ENCODE peak calls at places on chromosomes 13 and 19, in seven cellular contexts. One of them, this sample, is unnamed.

GRCh38 chr19:47056416-47056815 is 8.0 kb upstream of the TMEM160 start:
- DNase-seq in IMR-90: no peak
- DNase-seq in SK-N-SH: no peak
- DNase-seq in HepG2: no peak
- DNase-seq in GM12878: no peak
- DNase-seq in K562: no peak
- DNase-seq in H1: no peak
- DNase-seq in this sample: no peak

GRCh38 chr19:30093966-30094770 is 152.1 kb downstream of the URI1 start:
- DNase-seq in SK-N-SH: peak; percentile 65
- DNase-seq in H1: no peak
- DNase-seq in GM12878: no peak
- DNase-seq in HepG2: no peak
- DNase-seq in K562: no peak
- DNase-seq in IMR-90: no peak
- DNase-seq in this sample: no peak

GRCh38 chr19:47257411-47258169 is 1.3 kb downstream of the CCDC9 start:
- DNase-seq in HepG2: no peak
- DNase-seq in GM12878: no peak
- DNase-seq in H1: no peak
- DNase-seq in SK-N-SH: no peak
- DNase-seq in IMR-90: no peak
- DNase-seq in K562: no peak
- DNase-seq in this sample: no peak

GRCh38 chr19:49497047-49497789 is 984 bp downstream of the RPS11 start:
- DNase-seq in IMR-90: peak; percentile 47
- DNase-seq in GM12878: no peak
- DNase-seq in K562: peak; percentile 89
- DNase-seq in HepG2: no peak
- DNase-seq in SK-N-SH: peak; percentile 68
- DNase-seq in H1: no peak
- DNase-seq in this sample: peak; percentile 79

GRCh38 chr19:42125536-42125935 is 6.7 kb downstream of the POU2F2 start:
- DNase-seq in K562: no peak
- DNase-seq in HepG2: no peak
- DNase-seq in SK-N-SH: no peak
- DNase-seq in IMR-90: no peak
- DNase-seq in GM12878: no peak
- DNase-seq in H1: no peak
- DNase-seq in this sample: no peak

GRCh38 chr19:46878613-46879375 is 18.0 kb downstream of the ARHGAP35 start:
- DNase-seq in HepG2: no peak
- DNase-seq in IMR-90: peak; percentile 93
- DNase-seq in K562: no peak
- DNase-seq in GM12878: no peak
- DNase-seq in H1: no peak
- DNase-seq in SK-N-SH: no peak
- DNase-seq in this sample: no peak

GRCh38 chr19:743168-743687 is 7.7 kb upstream of the MISP start:
- DNase-seq in IMR-90: no peak
- DNase-seq in K562: no peak
- DNase-seq in GM12878: no peak
- DNase-seq in HepG2: no peak
- DNase-seq in H1: no peak
- DNase-seq in SK-N-SH: no peak
- DNase-seq in this sample: no peak

GRCh38 chr19:18274303-18274775 is at the start of gene IQCN:
- DNase-seq in HepG2: peak; percentile 62
- DNase-seq in SK-N-SH: no peak
- DNase-seq in IMR-90: no peak
- DNase-seq in GM12878: no peak
- DNase-seq in H1: no peak
- DNase-seq in K562: no peak
- DNase-seq in this sample: peak; percentile 53

GRCh38 chr19:15378529-15379082 is 981 bp downstream of the AKAP8 start:
- DNase-seq in K562: peak; percentile 77
- DNase-seq in SK-N-SH: peak; percentile 62
- DNase-seq in H1: no peak
- DNase-seq in GM12878: no peak
- DNase-seq in HepG2: peak; percentile 34
- DNase-seq in IMR-90: peak; percentile 41
- DNase-seq in this sample: peak; percentile 18

GRCh38 chr19:47698631-47699359 is 14.4 kb upstream of the EHD2 start:
- DNase-seq in SK-N-SH: no peak
- DNase-seq in K562: no peak
- DNase-seq in IMR-90: no peak
- DNase-seq in GM12878: no peak
- DNase-seq in HepG2: no peak
- DNase-seq in H1: no peak
- DNase-seq in this sample: no peak

GRCh38 chr13:41637578-41637977 is 180.2 kb downstream of the RGCC start:
- DNase-seq in GM12878: no peak
- DNase-seq in H1: no peak
- DNase-seq in K562: no peak
- DNase-seq in SK-N-SH: no peak
- DNase-seq in IMR-90: no peak
- DNase-seq in HepG2: no peak
- DNase-seq in this sample: no peak

DNA sequence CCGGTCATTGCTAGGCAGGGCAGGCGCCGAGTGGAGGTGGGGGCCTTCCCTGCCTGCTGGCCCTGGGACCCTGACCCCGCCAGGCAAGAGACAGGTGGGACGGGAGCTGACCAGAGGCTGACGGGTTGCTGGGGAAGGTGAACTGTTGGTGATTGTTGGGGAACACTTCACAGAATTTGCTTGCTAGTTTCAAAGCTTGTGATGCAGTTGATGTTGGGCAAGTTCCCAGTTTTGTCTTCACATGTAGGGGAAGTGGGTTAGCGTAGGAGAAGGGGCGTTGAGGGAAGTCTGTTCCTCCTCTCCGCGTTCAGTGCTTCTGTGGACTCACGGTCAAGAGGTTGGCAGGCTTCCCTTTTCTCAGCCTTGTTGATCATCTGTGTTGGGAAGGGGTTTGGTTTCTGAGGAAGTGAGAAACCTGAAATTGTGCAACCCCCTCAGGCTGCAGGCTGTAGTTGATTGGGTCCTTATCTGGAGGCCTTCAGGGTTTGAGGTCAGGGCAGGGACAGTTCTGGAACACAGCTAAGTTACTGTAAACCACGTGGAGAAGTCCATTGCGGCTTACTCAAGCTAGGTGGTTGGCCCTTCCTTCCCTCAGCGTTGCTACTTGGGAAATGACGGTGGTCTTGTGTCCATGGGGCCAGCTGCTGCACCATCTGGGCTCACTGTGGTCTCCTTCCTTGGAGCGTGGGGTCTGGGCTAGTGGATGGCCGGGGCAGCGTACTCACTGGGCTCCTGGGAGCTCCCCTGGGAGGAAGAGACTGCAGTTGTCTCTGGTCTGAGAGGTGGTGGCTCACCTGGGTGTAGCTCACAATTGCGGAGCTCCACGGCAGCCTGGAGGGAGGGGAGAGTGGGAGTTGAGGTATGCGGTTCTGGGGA is 7.5 kb downstream of the RPS9 start:
- DNase-seq in GM12878: peak; percentile 84
- DNase-seq in IMR-90: peak; percentile 78
- DNase-seq in SK-N-SH: no peak
- DNase-seq in H1: peak; percentile 64
- DNase-seq in K562: peak; percentile 94
- DNase-seq in HepG2: peak; percentile 59
- DNase-seq in this sample: no peak
- TF ChIP-seq USF2 in GM12878: no peak
- TF ChIP-seq USF2 in IMR-90: peak; percentile 9
- TF ChIP-seq USF2 in SK-N-SH: no peak
- TF ChIP-seq USF2 in H1: no peak
- TF ChIP-seq USF2 in K562: peak; percentile 72
- TF ChIP-seq USF2 in HepG2: no peak
- TF ChIP-seq USF2 in this sample: no peak

GRCh38 chr13:109747524-109747923 is 38.9 kb downstream of the IRS2 start:
- DNase-seq in IMR-90: no peak
- DNase-seq in H1: no peak
- DNase-seq in HepG2: no peak
- DNase-seq in K562: no peak
- DNase-seq in SK-N-SH: no peak
- DNase-seq in GM12878: no peak
- DNase-seq in this sample: no peak

GRCh38 chr13:109745702-109746101 is 40.7 kb downstream of the IRS2 start:
- DNase-seq in SK-N-SH: no peak
- DNase-seq in HepG2: no peak
- DNase-seq in IMR-90: no peak
- DNase-seq in K562: peak; percentile 62
- DNase-seq in GM12878: no peak
- DNase-seq in H1: no peak
- DNase-seq in this sample: no peak

GRCh38 chr13:109745060-109745459 is 41.3 kb downstream of the IRS2 start:
- DNase-seq in K562: no peak
- DNase-seq in SK-N-SH: no peak
- DNase-seq in IMR-90: no peak
- DNase-seq in H1: no peak
- DNase-seq in HepG2: no peak
- DNase-seq in GM12878: no peak
- DNase-seq in this sample: no peak

GRCh38 chr13:109744512-109745051 is 41.8 kb downstream of the IRS2 start:
- DNase-seq in IMR-90: peak; percentile 92
- DNase-seq in GM12878: no peak
- DNase-seq in SK-N-SH: peak; percentile 64
- DNase-seq in K562: peak; percentile 51
- DNase-seq in H1: no peak
- DNase-seq in HepG2: no peak
- DNase-seq in this sample: no peak

DNA sequence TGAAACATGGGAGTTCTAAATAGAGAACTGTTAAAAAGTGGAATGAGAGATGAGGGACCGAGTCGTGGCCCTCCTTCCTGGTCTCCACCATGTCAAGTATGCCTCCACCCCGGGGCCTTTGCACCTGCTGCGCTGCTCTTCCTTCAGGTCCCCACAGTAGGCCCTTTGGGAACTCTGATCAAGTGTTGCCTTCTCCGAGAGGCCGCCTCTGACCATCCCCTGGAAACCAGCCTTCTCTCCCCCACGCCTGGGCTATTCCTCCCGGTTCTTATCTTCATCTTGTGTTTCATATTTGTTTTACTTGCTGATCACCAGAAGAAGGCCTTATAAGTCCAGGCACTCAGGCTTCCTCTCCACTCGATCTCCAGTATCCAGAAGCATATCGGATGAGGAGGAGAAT is 40.0 kb downstream of the IRS2 start:
- DNase-seq in HepG2: no peak
- DNase-seq in IMR-90: no peak
- DNase-seq in K562: no peak
- DNase-seq in SK-N-SH: no peak
- DNase-seq in H1: no peak
- DNase-seq in GM12878: no peak
- DNase-seq in this sample: no peak
- H3K4me1 ChIP-seq in HepG2: no peaks in the 10 kb centered on the region
- H3K4me1 ChIP-seq in IMR-90: peaks cover 3% of the 10 kb centered on the region
- H3K4me1 ChIP-seq in K562: peaks cover 31% of the 10 kb centered on the region
- H3K4me1 ChIP-seq in SK-N-SH: peaks cover 12% of the 10 kb centered on the region
- H3K4me1 ChIP-seq in H1: no peaks in the 10 kb centered on the region
- H3K4me1 ChIP-seq in GM12878: no peaks in the 10 kb centered on the region
- H3K4me1 ChIP-seq in this sample: peaks cover 17% of the 10 kb centered on the region

GRCh38 chr13:51786425-51787010 is 17.4 kb downstream of the DHRS12 start:
- DNase-seq in SK-N-SH: no peak
- DNase-seq in IMR-90: no peak
- DNase-seq in HepG2: no peak
- DNase-seq in GM12878: no peak
- DNase-seq in H1: no peak
- DNase-seq in K562: no peak
- DNase-seq in this sample: no peak
- TF ChIP-seq USF2 in SK-N-SH: no peak
- TF ChIP-seq USF2 in IMR-90: no peak
- TF ChIP-seq USF2 in HepG2: no peak
- TF ChIP-seq USF2 in GM12878: no peak
- TF ChIP-seq USF2 in H1: no peak
- TF ChIP-seq USF2 in K562: no peak
- TF ChIP-seq USF2 in this sample: no peak

GRCh38 chr13:111328111-111328802 is 7.8 kb downstream of the TEX29 start:
- DNase-seq in SK-N-SH: no peak
- DNase-seq in K562: no peak
- DNase-seq in HepG2: no peak
- DNase-seq in GM12878: no peak
- DNase-seq in IMR-90: no peak
- DNase-seq in H1: peak; percentile 38
- DNase-seq in this sample: no peak

GRCh38 chr13:111329641-111330040 is 9.2 kb downstream of the TEX29 start:
- DNase-seq in GM12878: no peak
- DNase-seq in IMR-90: no peak
- DNase-seq in K562: no peak
- DNase-seq in H1: no peak
- DNase-seq in HepG2: no peak
- DNase-seq in SK-N-SH: no peak
- DNase-seq in this sample: no peak

GRCh38 chr13:111327701-111328100 is 7.3 kb downstream of the TEX29 start:
- DNase-seq in H1: no peak
- DNase-seq in HepG2: no peak
- DNase-seq in K562: no peak
- DNase-seq in SK-N-SH: peak; percentile 11
- DNase-seq in GM12878: no peak
- DNase-seq in IMR-90: no peak
- DNase-seq in this sample: no peak

GRCh38 chr13:111330211-111330610 is 9.8 kb downstream of the TEX29 start:
- DNase-seq in K562: no peak
- DNase-seq in GM12878: no peak
- DNase-seq in SK-N-SH: no peak
- DNase-seq in IMR-90: no peak
- DNase-seq in HepG2: no peak
- DNase-seq in H1: peak; percentile 17
- DNase-seq in this sample: no peak

GRCh38 chr13:111328803-111329410 is 8.5 kb downstream of the TEX29 start:
- DNase-seq in H1: peak; percentile 14
- DNase-seq in HepG2: no peak
- DNase-seq in K562: no peak
- DNase-seq in IMR-90: no peak
- DNase-seq in GM12878: no peak
- DNase-seq in SK-N-SH: no peak
- DNase-seq in this sample: no peak
- H3K4me1 ChIP-seq in H1: no peaks in the 10 kb centered on the region
- H3K4me1 ChIP-seq in HepG2: no peaks in the 10 kb centered on the region
- H3K4me1 ChIP-seq in K562: no peaks in the 10 kb centered on the region
- H3K4me1 ChIP-seq in IMR-90: no peaks in the 10 kb centered on the region
- H3K4me1 ChIP-seq in GM12878: no peaks in the 10 kb centered on the region
- H3K4me1 ChIP-seq in SK-N-SH: no peaks in the 10 kb centered on the region
- H3K4me1 ChIP-seq in this sample: no peaks in the 10 kb centered on the region

GRCh38 chr19:7870571-7871279 is 3.5 kb downstream of the PRR36 start:
- DNase-seq in SK-N-SH: peak; percentile 78
- DNase-seq in GM12878: no peak
- DNase-seq in HepG2: peak; percentile 93
- DNase-seq in H1: peak; percentile 87
- DNase-seq in K562: peak; percentile 98
- DNase-seq in IMR-90: no peak
- DNase-seq in this sample: no peak
- TF ChIP-seq USF2 in SK-N-SH: no peak
- TF ChIP-seq USF2 in GM12878: no peak
- TF ChIP-seq USF2 in HepG2: no peak
- TF ChIP-seq USF2 in H1: no peak
- TF ChIP-seq USF2 in K562: no peak
- TF ChIP-seq USF2 in IMR-90: no peak
- TF ChIP-seq USF2 in this sample: no peak